ENCODE peak calls at places on chromosomes 6 and 20, in ten cellular contexts. S is T-helper 1 cell, Y is DMS79 treated with DMSO at 0.1 percent for 48 hours, L is GM04504, T is fibroblast of the conjunctiva, E is Calu3, K is GF-D8, M is DND-41, B is NCI-H2081, D is fibroblast of the aortic adventitia. O is an unnamed sample.

GRCh38 chr6:33443619-33444504 is 10.5 kb upstream of the ZBTB9 start:
- DNase-seq in M (no peak), B (no peak), S (no peak), Y (no peak), D (no peak), L (no peak), T (no peak), E (no peak), K (no peak), O (no peak)

GRCh38 chr20:24781061-24781980 is 167.7 kb upstream of the CST7 start:
- DNase-seq in Y (no peak), L (peak; percentile 16), B (no peak), E (peak; percentile 10), S (no peak), T (no peak), D (peak; percentile 60), M (peak; percentile 25), K (no peak), O (peak; percentile 71)

GRCh38 chr20:63738687-63739128 is 868 bp upstream of the SLC2A4RG start:
- DNase-seq in M (peak; percentile 34), D (no peak), K (no peak), S (no peak), Y (no peak), B (no peak), L (no peak), E (no peak), T (no peak), O (peak; percentile 51)

GRCh38 chr20:62830821-62831220 is 14.0 kb downstream of the COL9A3 start:
- DNase-seq in L (no peak), Y (no peak), B (no peak), K (no peak), M (no peak), S (peak; percentile 7), E (no peak), D (no peak), T (no peak), O (no peak)

GRCh38 chr20:60331688-60332300 is 373.6 kb downstream of the CDH26 start:
- DNase-seq in M (no peak), Y (peak; percentile 6), D (no peak), K (no peak), E (no peak), B (no peak), T (no peak), L (no peak), S (no peak), O (no peak)

GRCh38 chr6:140561701-140562100 is 1187.3 kb upstream of the CITED2 start:
- DNase-seq in T (no peak), B (no peak), S (no peak), E (no peak), L (no peak), M (no peak), K (no peak), Y (no peak), D (no peak), O (no peak)

GRCh38 chr6:157841211-157841840 is 18.3 kb downstream of the SNX9 start:
- DNase-seq in Y (no peak), M (no peak), K (no peak), D (no peak), S (no peak), E (peak; percentile 59), T (no peak), L (no peak), B (no peak), O (no peak)

GRCh38 chr6:132695773-132696172 is 18.1 kb downstream of the VNN1 start:
- DNase-seq in E (no peak), B (no peak), Y (no peak), L (no peak), D (no peak), T (no peak), K (no peak), S (no peak), M (no peak), O (no peak)

GRCh38 chr6:28673417-28673799 is 147.7 kb downstream of the GPX5 start:
- DNase-seq in K (no peak), M (no peak), Y (no peak), S (no peak), L (no peak), T (no peak), E (no peak), D (no peak), B (no peak), O (no peak)

GRCh38 chr6:79525272-79526100 is 11.7 kb downstream of the LCA5 start:
- DNase-seq in T (no peak), S (no peak), E (peak; percentile 86), M (no peak), D (peak; percentile 11), K (no peak), L (no peak), Y (no peak), B (no peak), O (no peak)

GRCh38 chr6:90610291-90610670 is 23.4 kb upstream of the MAP3K7 start:
- DNase-seq in Y (no peak), M (no peak), K (no peak), T (no peak), B (no peak), L (no peak), D (peak; percentile 5), E (no peak), S (no peak), O (no peak)

GRCh38 chr20:37523012-37523391 is 2.0 kb downstream of the NNAT start:
- DNase-seq in K (no peak), L (no peak), Y (no peak), B (no peak), T (no peak), D (no peak), S (no peak), M (no peak), E (no peak), O (no peak)

GRCh38 chr6:37827603-37828265 is 8.2 kb downstream of the ZFAND3 start:
- DNase-seq in Y (no peak), T (no peak), B (no peak), M (no peak), D (no peak), K (no peak), E (no peak), L (no peak), S (no peak), O (no peak)

GRCh38 chr6:111580826-111581505 is 24.7 kb downstream of the TRAF3IP2 start:
- DNase-seq in K (no peak), M (no peak), E (no peak), T (peak; percentile 60), L (no peak), B (no peak), Y (no peak), S (no peak), D (no peak), O (peak; percentile 76)

GRCh38 chr20:25623225-25623735 is 534 bp downstream of the NANP start:
- DNase-seq in B (no peak), Y (no peak), M (peak; percentile 54), D (no peak), T (no peak), S (no peak), E (peak; percentile 10), L (no peak), K (peak; percentile 27), O (peak; percentile 38)

GRCh38 chr6:158560787-158561246 is 926 bp downstream of the TMEM181 start:
- DNase-seq in T (no peak), D (peak; percentile 22), E (peak; percentile 16), L (no peak), S (no peak), K (no peak), B (no peak), M (peak; percentile 45), Y (peak; percentile 7), O (peak; percentile 59)

GRCh38 chr20:35225319-35226125 is 968 bp upstream of the MMP24 start:
- DNase-seq in T (no peak), L (no peak), D (no peak), S (no peak), B (no peak), M (no peak), K (no peak), Y (no peak), E (no peak), O (no peak)

GRCh38 chr6:138052783-138053182 is 54.4 kb downstream of the PERP start:
- DNase-seq in K (no peak), E (peak; percentile 4), B (no peak), M (peak; percentile 12), T (no peak), L (no peak), S (no peak), Y (no peak), D (no peak), O (no peak)

GRCh38 chr6:85705220-85705619 is 62.5 kb upstream of the SYNCRIP start:
- DNase-seq in Y (no peak), B (no peak), D (no peak), S (no peak), M (no peak), K (no peak), T (no peak), E (no peak), L (no peak), O (no peak)

GRCh38 chr20:34145280-34145819 is 33.3 kb upstream of the EIF2S2 start:
- DNase-seq in D (no peak), K (no peak), S (no peak), E (no peak), Y (no peak), T (no peak), M (no peak), B (no peak), L (no peak), O (no peak)

GRCh38 chr6:816510-817084 is 123.7 kb upstream of the EXOC2 start:
- DNase-seq in Y (no peak), D (no peak), B (no peak), K (peak; percentile 90), L (no peak), T (no peak), M (no peak), S (no peak), E (no peak), O (no peak)

GRCh38 chr20:22827916-22828315 is 207.2 kb upstream of the SSTR4 start:
- DNase-seq in E (no peak), S (no peak), K (no peak), B (no peak), M (no peak), Y (no peak), L (no peak), T (no peak), D (no peak), O (no peak)

GRCh38 chr6:47343631-47344421 is 34.1 kb upstream of the TNFRSF21 start:
- DNase-seq in L (no peak), B (peak; percentile 10), K (no peak), M (no peak), D (no peak), Y (peak; percentile 5), E (peak; percentile 37), T (no peak), S (no peak), O (peak; percentile 6)

GRCh38 chr20:36802326-36803223 is 29.0 kb upstream of the DSN1 start:
- DNase-seq in D (peak; percentile 66), B (no peak), T (peak; percentile 26), E (no peak), K (no peak), L (peak; percentile 19), Y (no peak), M (no peak), S (no peak), O (peak; percentile 66)

GRCh38 chr6:35419431-35419830 is 32.7 kb upstream of the FANCE start:
- DNase-seq in S (no peak), B (no peak), K (no peak), L (peak; percentile 21), M (peak; percentile 48), D (peak; percentile 36), Y (no peak), E (no peak), T (peak; percentile 43), O (peak; percentile 65)

GRCh38 chr20:20450461-20451027 is 82.6 kb downstream of the INSM1 start:
- DNase-seq in B (peak; percentile 88), T (peak; percentile 22), L (peak; percentile 1), K (no peak), E (no peak), M (no peak), Y (no peak), D (peak; percentile 34), S (no peak), O (no peak)

GRCh38 chr6:73308712-73309533 is 45.2 kb downstream of the DPPA5 start:
- DNase-seq in L (no peak), T (no peak), K (no peak), D (peak; percentile 39), S (no peak), M (peak; percentile 42), Y (peak; percentile 76), E (peak; percentile 33), B (peak; percentile 16), O (peak; percentile 44)

GRCh38 chr20:43942661-43943285 is 28.1 kb downstream of the TOX2 start:
- DNase-seq in Y (peak; percentile 30), E (peak; percentile 47), T (peak; percentile 54), K (peak; percentile 61), S (no peak), L (peak; percentile 60), D (peak; percentile 79), M (peak; percentile 47), B (no peak), O (peak; percentile 49)

O was measured in foreskin fibroblast.